ENCODE peak calls at places on chromosome 18, in nine cellular contexts. One of them, this sample, is unnamed.

GRCh38 chr18:54973046-54973445 is 13.8 kb upstream of the CCDC68 start:
- DNase-seq in stromal cell of bone marrow: no peak
- DNase-seq in activated T-cell treated with anti-CD3 and anti-CD28 coated beads for 1 hour: no peak
- DNase-seq in SIG-M5: no peak
- DNase-seq in activated CD4-positive, alpha-beta memory T cell treated with anti-CD3 and anti-CD28 coated beads, Interleukin-2, amount 10 ng/mL, durations not matched to agents 7 days and 5 days: no peak
- DNase-seq in testis: no peak
- DNase-seq in osteocyte: no peak
- DNase-seq in prostate gland: no peak
- DNase-seq in mesendoderm: no peak
- DNase-seq in this sample: no peak

GRCh38 chr18:50161806-50162205 is 33.1 kb downstream of the MYO5B start:
- DNase-seq in activated CD4-positive, alpha-beta memory T cell treated with anti-CD3 and anti-CD28 coated beads, Interleukin-2, amount 10 ng/mL, durations not matched to agents 7 days and 5 days: no peak
- DNase-seq in osteocyte: no peak
- DNase-seq in testis: no peak
- DNase-seq in activated T-cell treated with anti-CD3 and anti-CD28 coated beads for 1 hour: no peak
- DNase-seq in stromal cell of bone marrow: peak; percentile 9
- DNase-seq in mesendoderm: peak; percentile 22
- DNase-seq in SIG-M5: no peak
- DNase-seq in prostate gland: no peak
- DNase-seq in this sample: no peak

GRCh38 chr18:52615943-52616342 is 275.9 kb downstream of the DCC start:
- DNase-seq in testis: no peak
- DNase-seq in SIG-M5: no peak
- DNase-seq in activated CD4-positive, alpha-beta memory T cell treated with anti-CD3 and anti-CD28 coated beads, Interleukin-2, amount 10 ng/mL, durations not matched to agents 7 days and 5 days: no peak
- DNase-seq in prostate gland: no peak
- DNase-seq in mesendoderm: no peak
- DNase-seq in osteocyte: no peak
- DNase-seq in stromal cell of bone marrow: no peak
- DNase-seq in activated T-cell treated with anti-CD3 and anti-CD28 coated beads for 1 hour: no peak
- DNase-seq in this sample: no peak

GRCh38 chr18:14943486-14943885 is 195.5 kb downstream of the ANKRD30B start:
- DNase-seq in SIG-M5: no peak
- DNase-seq in testis: no peak
- DNase-seq in osteocyte: peak; percentile 82
- DNase-seq in activated CD4-positive, alpha-beta memory T cell treated with anti-CD3 and anti-CD28 coated beads, Interleukin-2, amount 10 ng/mL, durations not matched to agents 7 days and 5 days: no peak
- DNase-seq in stromal cell of bone marrow: no peak
- DNase-seq in mesendoderm: no peak
- DNase-seq in prostate gland: no peak
- DNase-seq in activated T-cell treated with anti-CD3 and anti-CD28 coated beads for 1 hour: no peak
- DNase-seq in this sample: no peak

GRCh38 chr18:63681449-63682381 is 20.0 kb upstream of the SERPINB3 start:
- DNase-seq in SIG-M5: no peak
- DNase-seq in testis: no peak
- DNase-seq in prostate gland: peak; percentile 53
- DNase-seq in mesendoderm: no peak
- DNase-seq in osteocyte: no peak
- DNase-seq in stromal cell of bone marrow: no peak
- DNase-seq in activated T-cell treated with anti-CD3 and anti-CD28 coated beads for 1 hour: no peak
- DNase-seq in activated CD4-positive, alpha-beta memory T cell treated with anti-CD3 and anti-CD28 coated beads, Interleukin-2, amount 10 ng/mL, durations not matched to agents 7 days and 5 days: no peak
- DNase-seq in this sample: no peak

GRCh38 chr18:63302647-63303405 is 16.7 kb downstream of the BCL2 start:
- DNase-seq in stromal cell of bone marrow: no peak
- DNase-seq in activated CD4-positive, alpha-beta memory T cell treated with anti-CD3 and anti-CD28 coated beads, Interleukin-2, amount 10 ng/mL, durations not matched to agents 7 days and 5 days: no peak
- DNase-seq in testis: no peak
- DNase-seq in prostate gland: no peak
- DNase-seq in SIG-M5: no peak
- DNase-seq in activated T-cell treated with anti-CD3 and anti-CD28 coated beads for 1 hour: no peak
- DNase-seq in mesendoderm: no peak
- DNase-seq in osteocyte: no peak
- DNase-seq in this sample: no peak

GRCh38 chr18:51151185-51151567 is 46.3 kb downstream of the MEX3C start:
- DNase-seq in osteocyte: no peak
- DNase-seq in activated CD4-positive, alpha-beta memory T cell treated with anti-CD3 and anti-CD28 coated beads, Interleukin-2, amount 10 ng/mL, durations not matched to agents 7 days and 5 days: no peak
- DNase-seq in activated T-cell treated with anti-CD3 and anti-CD28 coated beads for 1 hour: no peak
- DNase-seq in testis: no peak
- DNase-seq in SIG-M5: no peak
- DNase-seq in stromal cell of bone marrow: no peak
- DNase-seq in mesendoderm: no peak
- DNase-seq in prostate gland: no peak
- DNase-seq in this sample: no peak

GRCh38 chr18:31373641-31374040 is 2.9 kb upstream of the DSG4 start:
- DNase-seq in activated T-cell treated with anti-CD3 and anti-CD28 coated beads for 1 hour: no peak
- DNase-seq in SIG-M5: no peak
- DNase-seq in prostate gland: no peak
- DNase-seq in mesendoderm: no peak
- DNase-seq in osteocyte: no peak
- DNase-seq in stromal cell of bone marrow: no peak
- DNase-seq in testis: no peak
- DNase-seq in activated CD4-positive, alpha-beta memory T cell treated with anti-CD3 and anti-CD28 coated beads, Interleukin-2, amount 10 ng/mL, durations not matched to agents 7 days and 5 days: no peak
- DNase-seq in this sample: no peak

GRCh38 chr18:63970803-63971191 is 916 bp downstream of the SERPINB8 start:
- DNase-seq in testis: peak; percentile 46
- DNase-seq in prostate gland: peak; percentile 35
- DNase-seq in activated T-cell treated with anti-CD3 and anti-CD28 coated beads for 1 hour: no peak
- DNase-seq in SIG-M5: no peak
- DNase-seq in activated CD4-positive, alpha-beta memory T cell treated with anti-CD3 and anti-CD28 coated beads, Interleukin-2, amount 10 ng/mL, durations not matched to agents 7 days and 5 days: no peak
- DNase-seq in mesendoderm: peak; percentile 80
- DNase-seq in osteocyte: no peak
- DNase-seq in stromal cell of bone marrow: no peak
- DNase-seq in this sample: no peak

GRCh38 chr18:980586-980985 is 75.9 kb downstream of the ADCYAP1 start:
- DNase-seq in mesendoderm: no peak
- DNase-seq in prostate gland: no peak
- DNase-seq in activated CD4-positive, alpha-beta memory T cell treated with anti-CD3 and anti-CD28 coated beads, Interleukin-2, amount 10 ng/mL, durations not matched to agents 7 days and 5 days: no peak
- DNase-seq in testis: no peak
- DNase-seq in activated T-cell treated with anti-CD3 and anti-CD28 coated beads for 1 hour: no peak
- DNase-seq in stromal cell of bone marrow: no peak
- DNase-seq in osteocyte: no peak
- DNase-seq in SIG-M5: no peak
- DNase-seq in this sample: no peak

GRCh38 chr18:24530630-24531111 is 70.2 kb downstream of the HRH4 start:
- DNase-seq in testis: peak; percentile 21
- DNase-seq in stromal cell of bone marrow: no peak
- DNase-seq in SIG-M5: no peak
- DNase-seq in mesendoderm: no peak
- DNase-seq in activated T-cell treated with anti-CD3 and anti-CD28 coated beads for 1 hour: no peak
- DNase-seq in osteocyte: no peak
- DNase-seq in activated CD4-positive, alpha-beta memory T cell treated with anti-CD3 and anti-CD28 coated beads, Interleukin-2, amount 10 ng/mL, durations not matched to agents 7 days and 5 days: no peak
- DNase-seq in prostate gland: no peak
- DNase-seq in this sample: no peak

GRCh38 chr18:61852496-61852895 is 40.3 kb downstream of the RNF152 start:
- DNase-seq in prostate gland: no peak
- DNase-seq in testis: no peak
- DNase-seq in mesendoderm: peak; percentile 21
- DNase-seq in stromal cell of bone marrow: no peak
- DNase-seq in activated CD4-positive, alpha-beta memory T cell treated with anti-CD3 and anti-CD28 coated beads, Interleukin-2, amount 10 ng/mL, durations not matched to agents 7 days and 5 days: no peak
- DNase-seq in activated T-cell treated with anti-CD3 and anti-CD28 coated beads for 1 hour: no peak
- DNase-seq in SIG-M5: no peak
- DNase-seq in osteocyte: no peak
- DNase-seq in this sample: no peak

GRCh38 chr18:49668583-49669290 is 106.9 kb downstream of the LIPG start:
- DNase-seq in stromal cell of bone marrow: no peak
- DNase-seq in osteocyte: no peak
- DNase-seq in SIG-M5: no peak
- DNase-seq in testis: peak; percentile 90
- DNase-seq in prostate gland: no peak
- DNase-seq in activated CD4-positive, alpha-beta memory T cell treated with anti-CD3 and anti-CD28 coated beads, Interleukin-2, amount 10 ng/mL, durations not matched to agents 7 days and 5 days: no peak
- DNase-seq in mesendoderm: peak; percentile 57
- DNase-seq in activated T-cell treated with anti-CD3 and anti-CD28 coated beads for 1 hour: no peak
- DNase-seq in this sample: no peak

GRCh38 chr18:79962311-79962710 is 2.1 kb upstream of the HSBP1L1 start:
- DNase-seq in osteocyte: no peak
- DNase-seq in stromal cell of bone marrow: peak; percentile 40
- DNase-seq in prostate gland: no peak
- DNase-seq in activated CD4-positive, alpha-beta memory T cell treated with anti-CD3 and anti-CD28 coated beads, Interleukin-2, amount 10 ng/mL, durations not matched to agents 7 days and 5 days: no peak
- DNase-seq in mesendoderm: no peak
- DNase-seq in SIG-M5: no peak
- DNase-seq in testis: no peak
- DNase-seq in activated T-cell treated with anti-CD3 and anti-CD28 coated beads for 1 hour: no peak
- DNase-seq in this sample: no peak

GRCh38 chr18:36735130-36735529 is 93.7 kb downstream of the TPGS2 start:
- DNase-seq in osteocyte: no peak
- DNase-seq in SIG-M5: no peak
- DNase-seq in stromal cell of bone marrow: no peak
- DNase-seq in mesendoderm: no peak
- DNase-seq in activated CD4-positive, alpha-beta memory T cell treated with anti-CD3 and anti-CD28 coated beads, Interleukin-2, amount 10 ng/mL, durations not matched to agents 7 days and 5 days: no peak
- DNase-seq in testis: no peak
- DNase-seq in prostate gland: no peak
- DNase-seq in activated T-cell treated with anti-CD3 and anti-CD28 coated beads for 1 hour: no peak
- DNase-seq in this sample: no peak

GRCh38 chr18:10926565-10927194 is 222.7 kb downstream of the PIEZO2 start:
- DNase-seq in stromal cell of bone marrow: no peak
- DNase-seq in activated CD4-positive, alpha-beta memory T cell treated with anti-CD3 and anti-CD28 coated beads, Interleukin-2, amount 10 ng/mL, durations not matched to agents 7 days and 5 days: no peak
- DNase-seq in testis: peak; percentile 67
- DNase-seq in osteocyte: no peak
- DNase-seq in mesendoderm: no peak
- DNase-seq in SIG-M5: no peak
- DNase-seq in prostate gland: no peak
- DNase-seq in activated T-cell treated with anti-CD3 and anti-CD28 coated beads for 1 hour: no peak
- DNase-seq in this sample: no peak

GRCh38 chr18:37364237-37364636 is 201.4 kb downstream of the CELF4 start:
- DNase-seq in osteocyte: no peak
- DNase-seq in activated CD4-positive, alpha-beta memory T cell treated with anti-CD3 and anti-CD28 coated beads, Interleukin-2, amount 10 ng/mL, durations not matched to agents 7 days and 5 days: no peak
- DNase-seq in SIG-M5: no peak
- DNase-seq in prostate gland: peak; percentile 49
- DNase-seq in stromal cell of bone marrow: no peak
- DNase-seq in testis: peak; percentile 84
- DNase-seq in activated T-cell treated with anti-CD3 and anti-CD28 coated beads for 1 hour: no peak
- DNase-seq in mesendoderm: no peak
- DNase-seq in this sample: no peak

GRCh38 chr18:63907649-63908048 is at the start of gene SERPINB10:
- DNase-seq in osteocyte: no peak
- DNase-seq in prostate gland: no peak
- DNase-seq in activated CD4-positive, alpha-beta memory T cell treated with anti-CD3 and anti-CD28 coated beads, Interleukin-2, amount 10 ng/mL, durations not matched to agents 7 days and 5 days: no peak
- DNase-seq in testis: no peak
- DNase-seq in mesendoderm: no peak
- DNase-seq in stromal cell of bone marrow: no peak
- DNase-seq in SIG-M5: peak; percentile 79
- DNase-seq in activated T-cell treated with anti-CD3 and anti-CD28 coated beads for 1 hour: no peak
- DNase-seq in this sample: no peak

GRCh38 chr18:47323158-47323557 is 71.7 kb upstream of the SKOR2 start:
- DNase-seq in mesendoderm: no peak
- DNase-seq in SIG-M5: no peak
- DNase-seq in testis: no peak
- DNase-seq in activated CD4-positive, alpha-beta memory T cell treated with anti-CD3 and anti-CD28 coated beads, Interleukin-2, amount 10 ng/mL, durations not matched to agents 7 days and 5 days: no peak
- DNase-seq in osteocyte: no peak
- DNase-seq in stromal cell of bone marrow: peak; percentile 7
- DNase-seq in prostate gland: no peak
- DNase-seq in activated T-cell treated with anti-CD3 and anti-CD28 coated beads for 1 hour: no peak
- DNase-seq in this sample: no peak

GRCh38 chr18:44681039-44681595 is 429 bp downstream of the SETBP1 start:
- DNase-seq in mesendoderm: no peak
- DNase-seq in activated T-cell treated with anti-CD3 and anti-CD28 coated beads for 1 hour: no peak
- DNase-seq in stromal cell of bone marrow: no peak
- DNase-seq in activated CD4-positive, alpha-beta memory T cell treated with anti-CD3 and anti-CD28 coated beads, Interleukin-2, amount 10 ng/mL, durations not matched to agents 7 days and 5 days: no peak
- DNase-seq in osteocyte: no peak
- DNase-seq in prostate gland: no peak
- DNase-seq in SIG-M5: no peak
- DNase-seq in testis: no peak
- DNase-seq in this sample: no peak

GRCh38 chr18:52343138-52343537 is 3.1 kb downstream of the DCC start:
- DNase-seq in osteocyte: no peak
- DNase-seq in activated CD4-positive, alpha-beta memory T cell treated with anti-CD3 and anti-CD28 coated beads, Interleukin-2, amount 10 ng/mL, durations not matched to agents 7 days and 5 days: no peak
- DNase-seq in testis: no peak
- DNase-seq in activated T-cell treated with anti-CD3 and anti-CD28 coated beads for 1 hour: no peak
- DNase-seq in SIG-M5: no peak
- DNase-seq in stromal cell of bone marrow: no peak
- DNase-seq in mesendoderm: peak; percentile 65
- DNase-seq in prostate gland: no peak
- DNase-seq in this sample: no peak

GRCh38 chr18:14947482-14948162 is 199.7 kb downstream of the ANKRD30B start:
- DNase-seq in prostate gland: peak; percentile 17
- DNase-seq in SIG-M5: no peak
- DNase-seq in stromal cell of bone marrow: no peak
- DNase-seq in mesendoderm: no peak
- DNase-seq in activated CD4-positive, alpha-beta memory T cell treated with anti-CD3 and anti-CD28 coated beads, Interleukin-2, amount 10 ng/mL, durations not matched to agents 7 days and 5 days: no peak
- DNase-seq in testis: no peak
- DNase-seq in activated T-cell treated with anti-CD3 and anti-CD28 coated beads for 1 hour: no peak
- DNase-seq in osteocyte: peak; percentile 54
- DNase-seq in this sample: no peak

GRCh38 chr18:55794288-55795052 is 206.5 kb upstream of the TCF4 start:
- DNase-seq in prostate gland: no peak
- DNase-seq in activated T-cell treated with anti-CD3 and anti-CD28 coated beads for 1 hour: no peak
- DNase-seq in osteocyte: no peak
- DNase-seq in activated CD4-positive, alpha-beta memory T cell treated with anti-CD3 and anti-CD28 coated beads, Interleukin-2, amount 10 ng/mL, durations not matched to agents 7 days and 5 days: no peak
- DNase-seq in mesendoderm: no peak
- DNase-seq in SIG-M5: no peak
- DNase-seq in stromal cell of bone marrow: no peak
- DNase-seq in testis: no peak
- DNase-seq in this sample: no peak

GRCh38 chr18:54737986-54738385 is 90.3 kb upstream of the RAB27B start:
- DNase-seq in mesendoderm: no peak
- DNase-seq in stromal cell of bone marrow: no peak
- DNase-seq in SIG-M5: no peak
- DNase-seq in testis: no peak
- DNase-seq in activated CD4-positive, alpha-beta memory T cell treated with anti-CD3 and anti-CD28 coated beads, Interleukin-2, amount 10 ng/mL, durations not matched to agents 7 days and 5 days: no peak
- DNase-seq in activated T-cell treated with anti-CD3 and anti-CD28 coated beads for 1 hour: no peak
- DNase-seq in prostate gland: no peak
- DNase-seq in osteocyte: no peak
- DNase-seq in this sample: no peak

GRCh38 chr18:9684901-9685738 is 23.0 kb upstream of the RAB31 start:
- DNase-seq in osteocyte: no peak
- DNase-seq in stromal cell of bone marrow: peak; percentile 65
- DNase-seq in SIG-M5: no peak
- DNase-seq in testis: no peak
- DNase-seq in prostate gland: no peak
- DNase-seq in mesendoderm: no peak
- DNase-seq in activated CD4-positive, alpha-beta memory T cell treated with anti-CD3 and anti-CD28 coated beads, Interleukin-2, amount 10 ng/mL, durations not matched to agents 7 days and 5 days: no peak
- DNase-seq in activated T-cell treated with anti-CD3 and anti-CD28 coated beads for 1 hour: no peak
- DNase-seq in this sample: no peak

GRCh38 chr18:77114564-77115391 is 17.8 kb downstream of the MBP start:
- DNase-seq in prostate gland: peak; percentile 93
- DNase-seq in testis: peak; percentile 92
- DNase-seq in SIG-M5: peak; percentile 83
- DNase-seq in activated T-cell treated with anti-CD3 and anti-CD28 coated beads for 1 hour: no peak
- DNase-seq in osteocyte: peak; percentile 85
- DNase-seq in mesendoderm: peak; percentile 75
- DNase-seq in activated CD4-positive, alpha-beta memory T cell treated with anti-CD3 and anti-CD28 coated beads, Interleukin-2, amount 10 ng/mL, durations not matched to agents 7 days and 5 days: no peak
- DNase-seq in stromal cell of bone marrow: peak; percentile 83
- DNase-seq in this sample: no peak

GRCh38 chr18:77038182-77038581 is 94.4 kb downstream of the MBP start:
- DNase-seq in testis: no peak
- DNase-seq in mesendoderm: no peak
- DNase-seq in activated T-cell treated with anti-CD3 and anti-CD28 coated beads for 1 hour: no peak
- DNase-seq in prostate gland: no peak
- DNase-seq in stromal cell of bone marrow: no peak
- DNase-seq in SIG-M5: no peak
- DNase-seq in activated CD4-positive, alpha-beta memory T cell treated with anti-CD3 and anti-CD28 coated beads, Interleukin-2, amount 10 ng/mL, durations not matched to agents 7 days and 5 days: no peak
- DNase-seq in osteocyte: no peak
- DNase-seq in this sample: no peak

GRCh38 chr18:74310411-74310810 is 5.2 kb upstream of the C18orf63 start:
- DNase-seq in stromal cell of bone marrow: peak; percentile 28
- DNase-seq in activated T-cell treated with anti-CD3 and anti-CD28 coated beads for 1 hour: no peak
- DNase-seq in testis: no peak
- DNase-seq in activated CD4-positive, alpha-beta memory T cell treated with anti-CD3 and anti-CD28 coated beads, Interleukin-2, amount 10 ng/mL, durations not matched to agents 7 days and 5 days: no peak
- DNase-seq in SIG-M5: no peak
- DNase-seq in prostate gland: no peak
- DNase-seq in osteocyte: no peak
- DNase-seq in mesendoderm: peak; percentile 76
- DNase-seq in this sample: peak; percentile 11

This sample was measured in naive thymus-derived CD8-positive, alpha-beta T cell.